ENCODE peak calls at places on chromosomes 1 and 21, in eight cellular contexts. L is astrocyte of the spinal cord, R is kidney epithelial cell, S is AG09309, W is fibroblast of lung, N is SK-N-SH, U is AG09319, X is epithelial cell of esophagus. G is an unnamed sample.

GRCh38 chr1:12604986-12605385 is 13.0 kb downstream of the DHRS3 start:
- DNase-seq in X (no peak), U (no peak), W (no peak), R (no peak), S (no peak), L (no peak), N (no peak), G (no peak)

GRCh38 chr1:85606414-85606800 is 25.8 kb downstream of the CCN1 start:
- DNase-seq in W (peak), L (peak), R (no peak), U (no peak), N (no peak), X (peak), S (no peak), G (no peak)

GRCh38 chr1:194233069-194233468 is 1046.7 kb upstream of the B3GALT2 start:
- DNase-seq in W (peak), N (no peak), U (no peak), L (no peak), X (peak), R (no peak), S (no peak), G (no peak)

GRCh38 chr1:51915958-51916357 is 37.4 kb upstream of the NRDC start:
- DNase-seq in U (no peak), R (no peak), S (no peak), X (no peak), N (no peak), W (no peak), L (no peak), G (no peak)

GRCh38 chr1:186212574-186213224 is 162.4 kb downstream of the TPR start:
- DNase-seq in U (peak), W (peak), S (peak), N (peak), R (peak), X (peak), L (peak), G (peak)

GRCh38 chr1:8427493-8427892 is 109.6 kb downstream of the SLC45A1 start:
- DNase-seq in R (no peak), N (no peak), S (no peak), L (peak), U (no peak), W (no peak), X (no peak), G (no peak)

GRCh38 chr21:39377444-39378050 is 28.7 kb upstream of the HMGN1 start:
- DNase-seq in X (peak), S (no peak), R (no peak), U (no peak), W (peak), L (no peak), N (no peak), G (no peak)

GRCh38 chr1:52365091-52365745 is 787 bp downstream of the CC2D1B start:
- DNase-seq in X (peak), U (peak), N (peak), W (peak), L (peak), R (peak), S (peak), G (peak)

GRCh38 chr1:1397839-1398523 is 1.2 kb downstream of the CCNL2 start:
- DNase-seq in N (peak), X (peak), L (no peak), U (no peak), W (peak), S (no peak), R (no peak), G (no peak)

GRCh38 chr21:15001773-15002647 is 62.8 kb downstream of the NRIP1 start:
- DNase-seq in U (no peak), N (no peak), L (no peak), W (no peak), X (no peak), S (no peak), R (no peak), G (no peak)

GRCh38 chr1:201711101-201711597 is 117.8 kb upstream of the IPO9 start:
- DNase-seq in S (no peak), R (no peak), X (no peak), U (no peak), N (no peak), W (peak), L (peak), G (no peak)

GRCh38 chr1:94285026-94285654 is 47.8 kb upstream of the ARHGAP29 start:
- DNase-seq in R (no peak), N (no peak), W (peak), X (peak), L (no peak), U (no peak), S (no peak), G (no peak)

GRCh38 chr1:228512852-228513243 is 25.7 kb downstream of the RNF187 start:
- DNase-seq in S (no peak), N (no peak), U (no peak), X (no peak), L (no peak), W (no peak), R (no peak), G (no peak)

GRCh38 chr1:57839067-57839466 is 415.2 kb upstream of the DAB1 start:
- DNase-seq in N (no peak), R (no peak), U (no peak), X (no peak), L (peak), W (peak), S (no peak), G (no peak)

GRCh38 chr1:7549693-7550161 is 221.4 kb upstream of the VAMP3 start:
- DNase-seq in R (no peak), N (no peak), W (no peak), L (peak), S (no peak), X (peak), U (no peak), G (no peak)

GRCh38 chr1:219659005-219659632 is 46.2 kb upstream of the ZC3H11B start:
- DNase-seq in S (no peak), X (no peak), L (no peak), U (no peak), W (peak), R (no peak), N (no peak), G (no peak)

GRCh38 chr21:33998402-33998801 is 75.0 kb upstream of the MRPS6 start:
- DNase-seq in L (no peak), W (peak), N (no peak), R (no peak), U (no peak), S (no peak), X (no peak), G (no peak)

GRCh38 chr1:59075021-59075420 is 221.9 kb upstream of the FGGY start:
- DNase-seq in W (no peak), U (no peak), S (no peak), N (no peak), L (no peak), X (no peak), R (no peak), G (no peak)

GRCh38 chr1:205700865-205701401 is 20.6 kb upstream of the SLC45A3 start:
- DNase-seq in S (no peak), R (no peak), L (peak), N (no peak), U (no peak), X (no peak), W (no peak), G (no peak)

GRCh38 chr1:156126701-156127534 is 12.4 kb downstream of the LMNA start:
- DNase-seq in N (no peak), S (peak), L (peak), R (no peak), W (peak), X (peak), U (no peak), G (peak)

GRCh38 chr21:30561264-30561895 is at the start of gene KRTAP19-7:
- DNase-seq in S (no peak), R (no peak), W (no peak), N (no peak), U (no peak), L (no peak), X (peak), G (no peak)

GRCh38 chr1:84835169-84835568 is 57.8 kb downstream of the LPAR3 start:
- DNase-seq in S (no peak), L (peak), X (peak), N (no peak), W (peak), R (no peak), U (no peak), G (no peak)

DNA sequence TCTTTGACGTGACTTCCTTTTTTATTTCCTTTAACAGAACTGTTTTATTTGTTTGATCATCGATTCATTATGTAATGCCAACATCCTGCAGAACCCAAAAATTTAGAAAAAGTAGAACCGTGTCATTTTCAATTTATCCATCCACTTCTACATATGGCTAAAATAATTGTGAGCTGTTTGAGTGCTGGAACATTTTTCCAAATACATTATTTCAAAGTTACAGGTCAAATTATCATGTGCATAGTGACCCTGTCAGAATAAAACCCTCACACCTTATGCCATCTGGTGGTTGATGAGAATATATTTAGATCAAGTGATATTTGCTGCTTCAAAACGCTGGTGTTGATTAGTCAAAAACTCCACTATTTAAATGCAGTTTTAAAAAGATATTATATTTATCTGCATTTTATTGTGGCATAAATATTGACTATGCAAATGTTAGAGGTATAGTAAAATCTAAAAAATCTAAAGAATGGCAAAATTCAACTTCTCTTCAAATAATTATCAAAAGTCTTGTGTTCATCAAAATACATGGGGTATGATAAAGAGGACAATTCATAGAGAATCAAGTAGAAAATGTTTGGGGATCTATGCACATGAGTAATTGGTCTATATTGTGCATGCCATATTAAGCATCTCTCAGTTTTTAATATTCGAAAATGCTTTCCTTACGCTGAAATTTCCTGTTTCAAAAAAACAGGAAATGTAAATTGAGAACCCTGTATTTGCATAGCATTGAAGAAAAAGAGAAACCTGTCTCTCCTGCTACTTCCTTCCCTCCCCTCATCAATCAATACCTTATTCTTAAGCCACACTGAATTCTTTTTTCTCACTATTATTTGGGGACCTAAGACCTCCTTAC is 39.7 kb downstream of the UBE2U start:
- DNase-seq in L (peak), W (peak), R (no peak), N (peak), X (peak), U (no peak), S (peak), G (no peak)
- TF ChIP-seq CTCF in L (peak), W (peak), R (peak), N (peak), X (peak), U (peak), S (peak), G (peak)

DNA sequence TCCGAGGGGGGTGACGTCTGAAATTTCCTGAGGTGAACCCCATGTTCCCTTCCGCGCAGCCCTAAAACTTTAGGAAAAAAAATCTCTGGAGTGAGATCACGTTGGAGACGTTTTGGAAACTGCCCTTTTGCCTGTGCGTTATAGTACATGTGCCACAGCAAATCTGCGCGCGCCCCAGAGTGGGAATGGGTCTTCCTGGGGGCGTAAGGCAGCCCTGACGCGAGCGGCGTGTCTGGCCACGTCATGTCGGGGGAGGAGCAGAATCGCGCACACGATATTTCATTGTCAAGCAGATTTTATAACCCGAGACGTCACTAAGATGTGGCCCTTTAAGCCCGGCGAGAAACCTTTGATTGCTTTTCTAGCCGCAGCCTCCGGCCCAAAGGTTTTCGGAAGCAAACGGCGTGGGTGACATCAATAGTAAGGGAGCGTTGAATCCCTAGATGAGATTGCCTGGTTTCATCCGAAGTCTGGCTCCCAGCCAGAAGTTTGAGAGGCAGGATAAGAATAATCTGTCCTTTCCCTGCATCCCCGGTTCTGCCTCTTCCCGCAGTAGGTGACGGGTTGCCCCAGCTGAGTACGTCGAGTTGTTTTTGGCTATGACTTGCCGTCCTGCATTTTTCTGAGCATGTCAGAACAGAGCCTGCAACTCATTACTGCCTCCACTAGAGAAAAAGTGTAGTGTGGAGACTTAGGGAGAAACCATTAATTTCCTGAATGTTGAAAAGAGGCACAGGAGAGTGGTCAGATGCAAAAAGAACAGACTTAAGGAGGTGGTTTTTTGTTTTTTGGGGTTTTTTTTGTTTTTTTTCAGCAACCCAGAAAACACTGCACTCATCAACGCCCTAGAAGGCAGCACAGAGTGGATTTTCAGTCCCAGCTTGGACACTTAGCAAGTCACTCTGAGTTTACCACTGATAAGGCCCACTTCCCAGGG is 800 bp upstream of the PMVK start:
- DNase-seq in X (peak), U (peak), S (peak), R (peak), L (peak), W (peak), N (peak), G (peak)
- TF ChIP-seq CTCF in X (peak), U (peak), S (no peak), R (peak), L (peak), W (peak), N (peak), G (peak)

GRCh38 chr1:43843684-43844083 is 89.9 kb upstream of the ARTN start:
- DNase-seq in U (no peak), R (no peak), X (no peak), L (no peak), S (no peak), N (no peak), W (no peak), G (no peak)
- TF ChIP-seq CTCF in U (no peak), R (no peak), X (no peak), L (no peak), S (no peak), N (no peak), W (no peak), G (no peak)

GRCh38 chr1:230537456-230537855 is 104.8 kb upstream of the COG2 start:
- DNase-seq in U (no peak), X (no peak), W (no peak), S (no peak), R (no peak), N (no peak), L (no peak), G (no peak)
- TF ChIP-seq CTCF in U (no peak), X (no peak), W (no peak), S (no peak), R (no peak), N (no peak), L (no peak), G (no peak)

GRCh38 chr1:27574871-27575831 is 28.8 kb downstream of the AHDC1 start:
- DNase-seq in N (peak), U (no peak), S (no peak), W (peak), L (peak), X (peak), R (no peak), G (no peak)
- TF ChIP-seq CTCF in N (peak), U (peak), S (peak), W (no peak), L (peak), X (no peak), R (peak), G (peak)

DNA sequence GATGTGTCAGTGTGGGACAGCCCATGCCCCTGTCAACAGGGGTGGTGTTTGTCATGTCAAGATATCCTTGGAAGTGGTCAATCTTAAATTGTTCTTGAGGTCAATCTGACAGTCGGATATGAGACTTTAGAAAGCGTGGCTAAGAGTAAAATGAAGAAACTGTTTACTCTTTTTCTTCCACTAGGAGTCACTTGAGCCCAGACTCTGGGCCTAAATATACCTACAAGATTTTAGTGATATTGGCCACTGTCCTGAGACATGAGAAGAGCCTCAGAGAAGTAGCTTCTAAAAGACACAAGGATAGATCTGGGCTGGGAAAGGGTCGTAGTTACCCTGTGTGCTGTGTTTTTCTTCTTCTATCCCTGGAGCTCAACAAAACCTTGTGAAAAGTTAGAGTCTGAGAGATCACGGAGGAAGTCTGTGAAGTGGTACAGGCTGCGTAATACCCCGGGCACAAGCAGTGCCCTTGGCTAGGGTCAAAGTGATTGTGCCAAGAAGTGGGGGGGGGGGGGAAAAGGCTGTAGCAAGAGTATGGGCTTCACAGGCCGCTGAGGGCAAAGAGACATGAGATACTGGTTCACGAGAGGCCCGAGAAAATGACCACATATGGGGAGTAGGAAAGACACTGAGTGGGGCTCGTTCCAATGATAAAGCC is 355.2 kb upstream of the GREM2 start:
- DNase-seq in U (no peak), X (no peak), R (no peak), N (no peak), S (no peak), L (peak), W (no peak), G (no peak)
- TF ChIP-seq CTCF in U (peak), X (no peak), R (peak), N (peak), S (peak), L (peak), W (peak), G (peak)

GRCh38 chr1:223179280-223179679 is 36.2 kb upstream of the TLR5 start:
- DNase-seq in L (no peak), U (no peak), W (no peak), S (no peak), R (no peak), X (no peak), N (no peak), G (no peak)

GRCh38 chr1:223176437-223176836 is 33.4 kb upstream of the TLR5 start:
- DNase-seq in U (no peak), W (no peak), S (no peak), X (peak), R (no peak), L (no peak), N (no peak), G (no peak)

GRCh38 chr1:223177681-223178080 is 34.6 kb upstream of the TLR5 start:
- DNase-seq in L (no peak), S (no peak), N (no peak), R (no peak), X (no peak), U (no peak), W (no peak), G (no peak)

GRCh38 chr1:223175633-223176032 is 32.6 kb upstream of the TLR5 start:
- DNase-seq in U (no peak), S (no peak), N (no peak), W (no peak), X (no peak), L (no peak), R (no peak), G (no peak)

GRCh38 chr1:223175032-223175431 is 32.0 kb upstream of the TLR5 start:
- DNase-seq in S (no peak), N (no peak), W (peak), U (no peak), L (no peak), R (no peak), X (peak), G (no peak)
- TF ChIP-seq CTCF in S (peak), N (peak), W (peak), U (peak), L (no peak), R (peak), X (peak), G (peak)